ENCODE peak calls at places on chromosomes 5 and 9, in eight cellular contexts. T is activated CD8-positive, alpha-beta memory T cell treated with anti-CD3 and anti-CD28 coated beads, Interleukin-2, amount 10 ng/mL, durations not matched to agents 7 days and 5 days; E is stomach; B is T-cell; M is A549; Q is mesothelial cell of epicardium; D is COR-L47; X is choroid plexus epithelial cell. R is an unnamed sample.

GRCh38 chr5:91884036-91884435 is 500.9 kb upstream of the ARRDC3 start:
- DNase-seq in T (no peak), E (no peak), B (no peak), M (no peak), Q (no peak), D (no peak), X (no peak), R (no peak)

GRCh38 chr9:37917801-37918664 is 14.1 kb upstream of the SLC25A51 start:
- DNase-seq in T (no peak), E (no peak), B (no peak), M (no peak), Q (no peak), D (no peak), X (no peak), R (no peak)

GRCh38 chr9:99299214-99300102 is 77.4 kb downstream of the SEC61B start:
- DNase-seq in T (no peak), E (no peak), B (no peak), M (peak), Q (no peak), D (no peak), X (peak), R (no peak)

GRCh38 chr5:68688547-68688946 is 405.3 kb upstream of the SLC30A5 start:
- DNase-seq in T (no peak), E (no peak), B (no peak), M (no peak), Q (no peak), D (no peak), X (no peak), R (no peak)

GRCh38 chr9:96203867-96204412 is 98.0 kb downstream of the HSD17B3 start:
- DNase-seq in T (no peak), E (no peak), B (no peak), M (no peak), Q (no peak), D (no peak), X (no peak), R (no peak)

GRCh38 chr5:95864944-95865504 is 42.5 kb upstream of the GLRX start:
- DNase-seq in T (no peak), E (no peak), B (no peak), M (no peak), Q (no peak), D (no peak), X (no peak), R (no peak)

GRCh38 chr5:146338774-146339714 is at the start of gene POU4F3:
- DNase-seq in T (no peak), E (no peak), B (no peak), M (peak), Q (no peak), D (peak), X (no peak), R (no peak)

GRCh38 chr9:108913391-108913790 is 20.5 kb downstream of the ELP1 start:
- DNase-seq in T (no peak), E (no peak), B (no peak), M (no peak), Q (no peak), D (no peak), X (peak), R (no peak)

GRCh38 chr9:34991833-34992375 is 2.4 kb downstream of the DNAJB5 start:
- DNase-seq in T (no peak), E (no peak), B (no peak), M (peak), Q (no peak), D (no peak), X (peak), R (peak)

GRCh38 chr9:93600504-93600903 is 24.1 kb downstream of the PHF2 start:
- DNase-seq in T (peak), E (no peak), B (no peak), M (no peak), Q (no peak), D (peak), X (no peak), R (no peak)

GRCh38 chr5:139646912-139647391 is 1.2 kb upstream of the CXXC5 start:
- DNase-seq in T (no peak), E (no peak), B (no peak), M (no peak), Q (no peak), D (no peak), X (no peak), R (peak)

GRCh38 chr5:142432369-142432863 is 107.6 kb upstream of the SPRY4 start:
- DNase-seq in T (peak), E (peak), B (no peak), M (no peak), Q (no peak), D (peak), X (no peak), R (peak)

GRCh38 chr5:126597156-126597555 is 2.1 kb upstream of the ALDH7A1 start:
- DNase-seq in T (peak), E (no peak), B (no peak), M (peak), Q (no peak), D (no peak), X (peak), R (no peak)

GRCh38 chr5:164119806-164120440 is 614.5 kb downstream of the MAT2B start:
- DNase-seq in T (no peak), E (no peak), B (no peak), M (peak), Q (no peak), D (no peak), X (peak), R (no peak)